ENCODE peak calls at places on chromosomes 6 and 20, in seven cellular contexts. One of them, this sample, is unnamed.

GRCh38 chr6:163941471-163941980 is 527.0 kb downstream of the QKI start:
- DNase-seq in cardiac fibroblast: no peak
- DNase-seq in ACHN: no peak
- DNase-seq in activated naive CD4-positive, alpha-beta T cell: no peak
- DNase-seq in lung: no peak
- DNase-seq in aorta: no peak
- DNase-seq in H54: no peak
- DNase-seq in this sample: no peak

GRCh38 chr20:37755665-37756064 is 61.8 kb downstream of the CTNNBL1 start:
- DNase-seq in cardiac fibroblast: no peak
- DNase-seq in aorta: no peak
- DNase-seq in H54: no peak
- DNase-seq in lung: no peak
- DNase-seq in activated naive CD4-positive, alpha-beta T cell: no peak
- DNase-seq in ACHN: no peak
- DNase-seq in this sample: no peak

GRCh38 chr6:154292066-154292465 is 64.5 kb downstream of the IPCEF1 start:
- DNase-seq in activated naive CD4-positive, alpha-beta T cell: no peak
- DNase-seq in ACHN: no peak
- DNase-seq in aorta: no peak
- DNase-seq in cardiac fibroblast: no peak
- DNase-seq in lung: no peak
- DNase-seq in H54: no peak
- DNase-seq in this sample: no peak

GRCh38 chr20:32830437-32830836 is 10.7 kb downstream of the MAPRE1 start:
- DNase-seq in cardiac fibroblast: peak; percentile 76
- DNase-seq in aorta: no peak
- DNase-seq in activated naive CD4-positive, alpha-beta T cell: no peak
- DNase-seq in ACHN: no peak
- DNase-seq in H54: no peak
- DNase-seq in lung: peak; percentile 45
- DNase-seq in this sample: no peak

GRCh38 chr6:95142661-95143060 is 434.7 kb upstream of the MANEA start:
- DNase-seq in aorta: no peak
- DNase-seq in activated naive CD4-positive, alpha-beta T cell: no peak
- DNase-seq in ACHN: no peak
- DNase-seq in lung: no peak
- DNase-seq in cardiac fibroblast: no peak
- DNase-seq in H54: no peak
- DNase-seq in this sample: no peak

GRCh38 chr20:10074513-10074912 is 39.7 kb downstream of the ANKEF1 start:
- DNase-seq in activated naive CD4-positive, alpha-beta T cell: no peak
- DNase-seq in ACHN: peak; percentile 64
- DNase-seq in lung: no peak
- DNase-seq in H54: peak; percentile 40
- DNase-seq in cardiac fibroblast: peak; percentile 97
- DNase-seq in aorta: peak; percentile 49
- DNase-seq in this sample: peak; percentile 59

GRCh38 chr20:19715986-19716385 is 42.1 kb upstream of the RIN2 start:
- DNase-seq in activated naive CD4-positive, alpha-beta T cell: no peak
- DNase-seq in cardiac fibroblast: no peak
- DNase-seq in lung: no peak
- DNase-seq in ACHN: no peak
- DNase-seq in aorta: no peak
- DNase-seq in H54: no peak
- DNase-seq in this sample: no peak

GRCh38 chr20:43564993-43565757 is 6.3 kb downstream of the SGK2 start:
- DNase-seq in H54: no peak
- DNase-seq in cardiac fibroblast: no peak
- DNase-seq in ACHN: no peak
- DNase-seq in activated naive CD4-positive, alpha-beta T cell: no peak
- DNase-seq in lung: no peak
- DNase-seq in aorta: no peak
- DNase-seq in this sample: no peak

GRCh38 chr6:145278163-145278807 is 457.0 kb downstream of the EPM2A start:
- DNase-seq in lung: no peak
- DNase-seq in H54: peak; percentile 4
- DNase-seq in cardiac fibroblast: no peak
- DNase-seq in ACHN: no peak
- DNase-seq in aorta: no peak
- DNase-seq in activated naive CD4-positive, alpha-beta T cell: no peak
- DNase-seq in this sample: no peak

GRCh38 chr6:52958546-52959255 is 36.4 kb downstream of the GSTA4 start:
- DNase-seq in cardiac fibroblast: no peak
- DNase-seq in lung: no peak
- DNase-seq in activated naive CD4-positive, alpha-beta T cell: no peak
- DNase-seq in H54: no peak
- DNase-seq in aorta: no peak
- DNase-seq in ACHN: no peak
- DNase-seq in this sample: peak; percentile 37

GRCh38 chr6:126657556-126658129 is 317.7 kb downstream of the CENPW start:
- DNase-seq in activated naive CD4-positive, alpha-beta T cell: no peak
- DNase-seq in cardiac fibroblast: peak; percentile 71
- DNase-seq in lung: no peak
- DNase-seq in H54: no peak
- DNase-seq in ACHN: peak; percentile 27
- DNase-seq in aorta: no peak
- DNase-seq in this sample: no peak

GRCh38 chr6:39416728-39417127 is 94.2 kb upstream of the KCNK16 start:
- DNase-seq in cardiac fibroblast: peak; percentile 87
- DNase-seq in H54: peak; percentile 68
- DNase-seq in activated naive CD4-positive, alpha-beta T cell: no peak
- DNase-seq in aorta: no peak
- DNase-seq in ACHN: no peak
- DNase-seq in lung: peak; percentile 17
- DNase-seq in this sample: peak; percentile 83

GRCh38 chr20:47782091-47782490 is 3.2 kb downstream of the SULF2 start:
- DNase-seq in lung: no peak
- DNase-seq in aorta: no peak
- DNase-seq in ACHN: no peak
- DNase-seq in activated naive CD4-positive, alpha-beta T cell: no peak
- DNase-seq in H54: no peak
- DNase-seq in cardiac fibroblast: no peak
- DNase-seq in this sample: no peak

GRCh38 chr6:161417712-161418457 is 144.0 kb upstream of the AGPAT4 start:
- DNase-seq in lung: no peak
- DNase-seq in ACHN: peak; percentile 46
- DNase-seq in cardiac fibroblast: peak; percentile 93
- DNase-seq in H54: no peak
- DNase-seq in aorta: no peak
- DNase-seq in activated naive CD4-positive, alpha-beta T cell: no peak
- DNase-seq in this sample: peak; percentile 89

GRCh38 chr6:15026832-15027231 is 219.0 kb upstream of the JARID2 start:
- DNase-seq in cardiac fibroblast: peak; percentile 17
- DNase-seq in H54: no peak
- DNase-seq in lung: peak; percentile 32
- DNase-seq in aorta: no peak
- DNase-seq in activated naive CD4-positive, alpha-beta T cell: no peak
- DNase-seq in ACHN: no peak
- DNase-seq in this sample: no peak

GRCh38 chr20:62159835-62160234 is 16.3 kb downstream of the SS18L1 start:
- DNase-seq in ACHN: no peak
- DNase-seq in activated naive CD4-positive, alpha-beta T cell: no peak
- DNase-seq in lung: no peak
- DNase-seq in aorta: no peak
- DNase-seq in H54: peak; percentile 50
- DNase-seq in cardiac fibroblast: peak; percentile 18
- DNase-seq in this sample: no peak

GRCh38 chr20:34142121-34142520 is 30.1 kb upstream of the EIF2S2 start:
- DNase-seq in activated naive CD4-positive, alpha-beta T cell: no peak
- DNase-seq in aorta: no peak
- DNase-seq in lung: no peak
- DNase-seq in cardiac fibroblast: no peak
- DNase-seq in ACHN: no peak
- DNase-seq in H54: no peak
- DNase-seq in this sample: no peak

GRCh38 chr6:134535831-134536230 is 217.9 kb upstream of the SGK1 start:
- DNase-seq in lung: no peak
- DNase-seq in ACHN: no peak
- DNase-seq in aorta: no peak
- DNase-seq in cardiac fibroblast: no peak
- DNase-seq in H54: no peak
- DNase-seq in activated naive CD4-positive, alpha-beta T cell: no peak
- DNase-seq in this sample: no peak

GRCh38 chr20:34475979-34476736 is 40.1 kb upstream of the DYNLRB1 start:
- DNase-seq in cardiac fibroblast: peak; percentile 37
- DNase-seq in lung: peak; percentile 29
- DNase-seq in ACHN: peak; percentile 46
- DNase-seq in aorta: peak; percentile 66
- DNase-seq in H54: no peak
- DNase-seq in activated naive CD4-positive, alpha-beta T cell: no peak
- DNase-seq in this sample: no peak

GRCh38 chr6:156827382-156827781 is 50.2 kb downstream of the ARID1B start:
- DNase-seq in cardiac fibroblast: peak; percentile 16
- DNase-seq in aorta: no peak
- DNase-seq in lung: no peak
- DNase-seq in ACHN: no peak
- DNase-seq in activated naive CD4-positive, alpha-beta T cell: no peak
- DNase-seq in H54: no peak
- DNase-seq in this sample: no peak

GRCh38 chr6:44657201-44657824 is 269.8 kb downstream of the CDC5L start:
- DNase-seq in activated naive CD4-positive, alpha-beta T cell: no peak
- DNase-seq in ACHN: no peak
- DNase-seq in aorta: no peak
- DNase-seq in H54: no peak
- DNase-seq in lung: no peak
- DNase-seq in cardiac fibroblast: no peak
- DNase-seq in this sample: no peak

GRCh38 chr20:43567477-43567876 is 8.7 kb downstream of the SGK2 start:
- DNase-seq in H54: no peak
- DNase-seq in cardiac fibroblast: no peak
- DNase-seq in lung: no peak
- DNase-seq in activated naive CD4-positive, alpha-beta T cell: no peak
- DNase-seq in aorta: no peak
- DNase-seq in ACHN: no peak
- DNase-seq in this sample: no peak

GRCh38 chr6:107727096-107727757 is 96.9 kb downstream of the SCML4 start:
- DNase-seq in activated naive CD4-positive, alpha-beta T cell: no peak
- DNase-seq in cardiac fibroblast: no peak
- DNase-seq in lung: no peak
- DNase-seq in H54: no peak
- DNase-seq in aorta: no peak
- DNase-seq in ACHN: no peak
- DNase-seq in this sample: no peak

GRCh38 chr6:43689421-43689820 is 1.8 kb upstream of the MRPS18A start:
- DNase-seq in ACHN: no peak
- DNase-seq in activated naive CD4-positive, alpha-beta T cell: no peak
- DNase-seq in H54: no peak
- DNase-seq in lung: no peak
- DNase-seq in cardiac fibroblast: no peak
- DNase-seq in aorta: no peak
- DNase-seq in this sample: no peak

GRCh38 chr20:62708591-62709536 is at the start of gene NTSR1:
- DNase-seq in aorta: no peak
- DNase-seq in cardiac fibroblast: no peak
- DNase-seq in H54: no peak
- DNase-seq in lung: no peak
- DNase-seq in ACHN: no peak
- DNase-seq in activated naive CD4-positive, alpha-beta T cell: no peak
- DNase-seq in this sample: no peak

GRCh38 chr20:13008761-13009681 is at the start of gene SPTLC3:
- DNase-seq in aorta: peak; percentile 57
- DNase-seq in activated naive CD4-positive, alpha-beta T cell: no peak
- DNase-seq in cardiac fibroblast: peak; percentile 33
- DNase-seq in lung: peak; percentile 57
- DNase-seq in H54: no peak
- DNase-seq in ACHN: peak; percentile 82
- DNase-seq in this sample: no peak

GRCh38 chr6:64815718-64816117 is 891.3 kb downstream of the EYS start:
- DNase-seq in H54: no peak
- DNase-seq in lung: no peak
- DNase-seq in activated naive CD4-positive, alpha-beta T cell: no peak
- DNase-seq in cardiac fibroblast: peak; percentile 5
- DNase-seq in ACHN: no peak
- DNase-seq in aorta: no peak
- DNase-seq in this sample: no peak